ENCODE peak calls at places on chromosomes 6 and 20, in ten cellular contexts. D is brain microvascular endothelial cell, P is left ventricle myocardium inferior, I is progenitor cell of endocrine pancreas, E is osteocyte, M is neural crest cell, T is DND-41, U is fibroblast of mammary gland, B is HFF-Myc, G is nephron progenitor cell. A is an unnamed sample.
A peak's percentile ranks its signal among the peaks of the same experiment; 100 is the strongest.

GRCh38 chr6:27145731-27146455 is 101.6 kb upstream of the PRSS16 start:
- DNase-seq in T (peak; percentile 90), G (peak; percentile 28), P (peak; percentile 65), U (peak; percentile 93), D (peak; percentile 80), M (peak; percentile 30), B (peak; percentile 91), I (no peak), E (no peak), A (peak; percentile 61)

GRCh38 chr20:46607191-46607848 is 43.9 kb downstream of the SLC13A3 start:
- DNase-seq in P (no peak), M (no peak), G (no peak), D (no peak), E (no peak), U (no peak), I (no peak), T (no peak), B (no peak), A (no peak)

GRCh38 chr6:33904050-33904827 is 100.4 kb upstream of the MLN start:
- DNase-seq in D (no peak), G (peak; percentile 26), P (no peak), E (no peak), I (no peak), T (peak; percentile 76), B (no peak), U (no peak), M (peak; percentile 5), A (peak; percentile 64)

GRCh38 chr20:57389695-57390603 is 1.2 kb upstream of the RBM38 start:
- DNase-seq in B (no peak), I (no peak), P (no peak), M (no peak), E (no peak), U (no peak), T (no peak), D (no peak), G (peak; percentile 50), A (peak; percentile 73)

GRCh38 chr6:37119387-37119886 is 50.5 kb upstream of the PIM1 start:
- DNase-seq in T (no peak), P (no peak), I (no peak), D (no peak), E (no peak), U (no peak), M (no peak), B (no peak), G (no peak), A (no peak)

GRCh38 chr6:144749263-144749662 is 464.1 kb downstream of the UTRN start:
- DNase-seq in T (no peak), B (no peak), M (no peak), I (no peak), U (no peak), E (no peak), D (no peak), G (no peak), P (no peak), A (no peak)

GRCh38 chr20:432677-433299 is 24.7 kb downstream of the RBCK1 start:
- DNase-seq in T (no peak), P (no peak), M (no peak), G (no peak), I (no peak), D (no peak), U (no peak), E (no peak), B (no peak), A (no peak)

GRCh38 chr6:26329763-26330511 is 35.1 kb upstream of the BTN3A2 start:
- DNase-seq in D (peak; percentile 53), G (peak; percentile 60), E (no peak), B (no peak), M (peak; percentile 44), I (no peak), P (no peak), U (peak; percentile 69), T (no peak), A (no peak)

GRCh38 chr6:71287926-71288227 is 734 bp upstream of the OGFRL1 start:
- DNase-seq in P (no peak), E (no peak), B (no peak), M (no peak), U (peak; percentile 58), T (no peak), D (no peak), I (no peak), G (no peak), A (no peak)

GRCh38 chr6:71289039-71289801 is 609 bp downstream of the OGFRL1 start:
- DNase-seq in T (no peak), I (peak; percentile 50), P (peak; percentile 33), D (no peak), U (peak; percentile 37), G (peak; percentile 63), E (no peak), B (no peak), M (peak; percentile 36), A (no peak)

GRCh38 chr6:71287038-71287437 is 1.6 kb upstream of the OGFRL1 start:
- DNase-seq in E (no peak), D (no peak), P (no peak), B (no peak), M (no peak), U (peak; percentile 74), T (no peak), I (no peak), G (no peak), A (peak; percentile 8)

GRCh38 chr6:71289802-71290175 is 1.2 kb downstream of the OGFRL1 start:
- DNase-seq in P (no peak), B (no peak), M (no peak), U (no peak), I (no peak), E (no peak), D (no peak), T (no peak), G (no peak), A (no peak)

DNA sequence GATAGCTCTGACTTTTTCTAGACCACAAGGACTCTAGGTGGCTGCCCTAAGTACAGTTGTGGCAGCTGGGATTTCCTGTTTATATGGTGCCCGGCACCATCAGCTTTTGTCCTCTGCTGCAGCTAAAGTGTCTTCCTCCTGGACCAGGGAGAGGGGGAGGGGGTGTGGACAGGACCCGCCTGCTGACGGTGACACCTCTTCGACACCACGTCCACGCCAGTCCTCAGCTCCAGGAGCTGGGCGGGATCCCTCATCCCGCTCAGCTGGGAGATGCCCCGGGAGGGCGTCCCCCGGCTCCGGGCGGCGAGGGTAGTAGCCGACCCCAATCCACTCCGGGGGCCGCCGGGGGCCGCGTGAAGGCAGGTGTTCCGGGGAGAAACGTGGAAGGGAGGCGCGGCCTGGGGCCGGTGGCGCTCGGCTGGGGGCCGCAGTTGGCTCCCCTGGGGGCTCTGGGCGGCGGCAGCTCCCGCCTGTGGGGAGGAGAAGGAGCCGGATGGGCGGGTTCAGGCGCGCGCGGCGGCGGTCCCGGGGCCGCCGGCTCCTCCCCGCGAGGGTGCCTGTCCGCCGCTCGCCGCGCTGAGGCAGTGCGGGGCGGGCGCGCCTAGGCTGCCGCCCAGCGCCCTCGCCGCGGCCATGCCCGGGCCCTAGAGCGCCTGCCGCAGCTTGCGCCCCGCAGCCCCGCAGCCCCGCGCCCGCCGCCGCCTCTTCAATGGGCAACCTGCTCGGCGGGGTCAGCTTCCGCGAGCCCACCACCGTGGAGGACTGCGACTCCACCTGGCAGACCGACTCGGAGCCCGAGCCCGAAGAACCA is at the start of gene OGFRL1:
- DNase-seq in M (peak; percentile 61), P (peak; percentile 84), I (peak; percentile 58), E (peak; percentile 90), D (peak; percentile 36), B (no peak), T (no peak), U (peak; percentile 57), G (peak; percentile 77), A (peak; percentile 87)
- TF ChIP-seq CTCF in M (peak; percentile 23), P (peak; percentile 50), I (no peak), E (peak; percentile 31), D (no peak), B (no peak), T (no peak), U (no peak), G (no peak), A (peak; percentile 26)

GRCh38 chr6:78513856-78514255 is 353.5 kb upstream of the IRAK1BP1 start:
- DNase-seq in E (no peak), B (no peak), T (no peak), G (no peak), M (no peak), U (no peak), D (no peak), I (no peak), P (no peak), A (no peak)
- TF ChIP-seq CTCF in E (no peak), B (no peak), T (peak; percentile 18), G (no peak), M (peak; percentile 24), U (peak; percentile 8), D (peak; percentile 33), I (no peak), P (no peak), A (peak; percentile 13)

DNA sequence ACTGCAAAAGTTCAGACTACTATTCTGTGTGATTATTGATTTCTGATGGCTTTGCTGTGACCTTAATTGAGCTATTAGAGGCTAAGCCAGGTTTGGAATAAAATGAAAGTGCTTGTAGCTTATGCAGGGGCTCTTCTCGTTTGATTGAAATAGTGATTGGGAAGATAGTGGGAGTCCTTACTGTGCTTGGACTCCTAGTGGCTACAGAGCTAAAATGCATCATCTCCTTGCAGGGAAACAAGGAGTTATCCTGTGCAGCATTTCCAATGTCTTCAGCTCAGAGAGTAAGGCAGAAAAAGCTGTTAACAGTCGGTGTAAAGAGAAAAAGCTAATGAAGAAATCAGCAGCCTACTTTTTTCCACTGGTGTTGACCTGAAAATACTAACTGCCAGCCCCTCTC is 173.5 kb downstream of the SLC35F1 start:
- DNase-seq in B (no peak), E (no peak), I (no peak), P (no peak), U (no peak), D (no peak), T (no peak), G (no peak), M (no peak), A (no peak)
- TF ChIP-seq CTCF in B (no peak), E (peak; percentile 17), I (peak; percentile 42), P (peak; percentile 20), U (peak; percentile 6), D (peak; percentile 54), T (no peak), G (no peak), M (peak; percentile 49), A (no peak)

DNA sequence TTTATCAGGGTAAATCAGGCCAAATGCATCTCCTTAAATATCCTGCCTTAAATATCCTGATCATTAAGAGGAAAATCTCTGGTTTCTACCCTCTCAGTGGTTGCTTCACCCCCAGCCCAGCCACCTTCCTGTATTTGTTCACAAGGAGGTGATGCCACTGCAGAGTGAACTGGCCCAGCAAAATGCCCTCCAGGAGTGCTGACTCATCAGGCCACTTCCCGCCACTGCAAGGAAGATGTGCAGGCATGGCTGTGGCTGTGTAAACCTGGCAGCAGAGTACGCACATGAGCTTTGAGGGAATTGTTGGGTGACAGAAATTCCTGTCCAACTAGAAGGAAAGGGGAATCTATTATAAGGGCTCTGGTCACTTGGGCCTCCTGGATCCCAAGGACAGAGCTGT is 13.8 kb downstream of the NQO2 start:
- DNase-seq in P (peak; percentile 36), G (no peak), D (peak; percentile 29), B (no peak), M (no peak), T (peak; percentile 26), E (peak; percentile 84), U (peak; percentile 51), I (no peak), A (no peak)
- TF ChIP-seq CTCF in P (no peak), G (no peak), D (no peak), B (no peak), M (no peak), T (no peak), E (no peak), U (no peak), I (no peak), A (no peak)